ENCODE peak calls at places on chromosomes 16 and 17, in six cellular contexts. One of them, this sample, is unnamed.

GRCh38 chr16:24748242-24748641 is 18.8 kb downstream of the TNRC6A start:
- DNase-seq in cardiac fibroblast: peak; percentile 88
- DNase-seq in uterus: peak; percentile 49
- DNase-seq in psoas muscle: no peak
- DNase-seq in osteoblast: peak; percentile 84
- DNase-seq in astrocyte of the cerebellum: peak; percentile 92
- DNase-seq in this sample: no peak

GRCh38 chr17:72502111-72502939 is 381.5 kb downstream of the SOX9 start:
- DNase-seq in astrocyte of the cerebellum: no peak
- DNase-seq in psoas muscle: no peak
- DNase-seq in uterus: no peak
- DNase-seq in cardiac fibroblast: peak; percentile 57
- DNase-seq in osteoblast: no peak
- DNase-seq in this sample: no peak

GRCh38 chr16:25171390-25171789 is 45.4 kb upstream of the AQP8 start:
- DNase-seq in astrocyte of the cerebellum: no peak
- DNase-seq in uterus: no peak
- DNase-seq in psoas muscle: no peak
- DNase-seq in osteoblast: no peak
- DNase-seq in cardiac fibroblast: no peak
- DNase-seq in this sample: no peak

GRCh38 chr17:1736348-1737281 is 6.1 kb upstream of the SERPINF2 start:
- DNase-seq in osteoblast: peak; percentile 97
- DNase-seq in cardiac fibroblast: peak; percentile 91
- DNase-seq in uterus: peak; percentile 87
- DNase-seq in astrocyte of the cerebellum: no peak
- DNase-seq in psoas muscle: peak; percentile 84
- DNase-seq in this sample: no peak

GRCh38 chr17:10429416-10430045 is 7.8 kb upstream of the MYH8 start:
- DNase-seq in cardiac fibroblast: peak; percentile 6
- DNase-seq in uterus: no peak
- DNase-seq in astrocyte of the cerebellum: no peak
- DNase-seq in psoas muscle: no peak
- DNase-seq in osteoblast: no peak
- DNase-seq in this sample: no peak

GRCh38 chr17:65085397-65085796 is 28.9 kb upstream of the GNA13 start:
- DNase-seq in astrocyte of the cerebellum: no peak
- DNase-seq in psoas muscle: no peak
- DNase-seq in cardiac fibroblast: peak; percentile 35
- DNase-seq in uterus: no peak
- DNase-seq in osteoblast: peak; percentile 31
- DNase-seq in this sample: no peak

GRCh38 chr17:64315032-64315490 is 52.0 kb upstream of the TEX2 start:
- DNase-seq in uterus: peak; percentile 93
- DNase-seq in astrocyte of the cerebellum: no peak
- DNase-seq in cardiac fibroblast: peak; percentile 99
- DNase-seq in psoas muscle: peak; percentile 95
- DNase-seq in osteoblast: no peak
- DNase-seq in this sample: peak; percentile 76

GRCh38 chr16:54430491-54431030 is 144.0 kb upstream of the IRX3 start:
- DNase-seq in astrocyte of the cerebellum: peak; percentile 53
- DNase-seq in uterus: no peak
- DNase-seq in osteoblast: no peak
- DNase-seq in psoas muscle: no peak
- DNase-seq in cardiac fibroblast: peak; percentile 59
- DNase-seq in this sample: no peak

GRCh38 chr16:47928008-47928407 is 227.8 kb downstream of the ABCC12 start:
- DNase-seq in astrocyte of the cerebellum: no peak
- DNase-seq in uterus: no peak
- DNase-seq in osteoblast: no peak
- DNase-seq in cardiac fibroblast: no peak
- DNase-seq in psoas muscle: no peak
- DNase-seq in this sample: no peak

GRCh38 chr16:4052801-4053662 is 63.2 kb downstream of the ADCY9 start:
- DNase-seq in cardiac fibroblast: peak; percentile 61
- DNase-seq in astrocyte of the cerebellum: no peak
- DNase-seq in psoas muscle: peak; percentile 92
- DNase-seq in uterus: no peak
- DNase-seq in osteoblast: peak; percentile 76
- DNase-seq in this sample: peak; percentile 76

GRCh38 chr16:724188-725040 is 1.8 kb downstream of the CCDC78 start:
- DNase-seq in osteoblast: no peak
- DNase-seq in psoas muscle: no peak
- DNase-seq in cardiac fibroblast: no peak
- DNase-seq in astrocyte of the cerebellum: no peak
- DNase-seq in uterus: no peak
- DNase-seq in this sample: no peak

GRCh38 chr16:20075243-20075642 is 1.6 kb upstream of the GPR139 start:
- DNase-seq in astrocyte of the cerebellum: no peak
- DNase-seq in uterus: no peak
- DNase-seq in psoas muscle: no peak
- DNase-seq in osteoblast: no peak
- DNase-seq in cardiac fibroblast: no peak
- DNase-seq in this sample: no peak

GRCh38 chr16:81637336-81638235 is 141.5 kb upstream of the PLCG2 start:
- DNase-seq in uterus: no peak
- DNase-seq in astrocyte of the cerebellum: no peak
- DNase-seq in psoas muscle: no peak
- DNase-seq in osteoblast: no peak
- DNase-seq in cardiac fibroblast: no peak
- DNase-seq in this sample: no peak

GRCh38 chr17:57669671-57670529 is 75.2 kb downstream of the CCDC182 start:
- DNase-seq in osteoblast: no peak
- DNase-seq in uterus: no peak
- DNase-seq in astrocyte of the cerebellum: no peak
- DNase-seq in cardiac fibroblast: no peak
- DNase-seq in psoas muscle: no peak
- DNase-seq in this sample: no peak

GRCh38 chr17:63999680-64000531 is 1.8 kb downstream of the PRR29 start:
- DNase-seq in osteoblast: peak; percentile 74
- DNase-seq in uterus: no peak
- DNase-seq in psoas muscle: no peak
- DNase-seq in astrocyte of the cerebellum: no peak
- DNase-seq in cardiac fibroblast: no peak
- DNase-seq in this sample: no peak

GRCh38 chr17:39834017-39834416 is 30.1 kb downstream of the IKZF3 start:
- DNase-seq in psoas muscle: no peak
- DNase-seq in osteoblast: no peak
- DNase-seq in uterus: no peak
- DNase-seq in cardiac fibroblast: no peak
- DNase-seq in astrocyte of the cerebellum: no peak
- DNase-seq in this sample: no peak

GRCh38 chr16:83652898-83653297 is 154.9 kb upstream of the HSBP1 start:
- DNase-seq in psoas muscle: no peak
- DNase-seq in osteoblast: no peak
- DNase-seq in uterus: no peak
- DNase-seq in astrocyte of the cerebellum: no peak
- DNase-seq in cardiac fibroblast: peak; percentile 15
- DNase-seq in this sample: no peak

GRCh38 chr17:42617956-42618431 is 8.5 kb downstream of the TUBG1 start:
- DNase-seq in psoas muscle: no peak
- DNase-seq in cardiac fibroblast: no peak
- DNase-seq in uterus: no peak
- DNase-seq in osteoblast: no peak
- DNase-seq in astrocyte of the cerebellum: no peak
- DNase-seq in this sample: no peak

GRCh38 chr17:17182601-17183136 is 23.5 kb downstream of the PLD6 start:
- DNase-seq in uterus: no peak
- DNase-seq in psoas muscle: no peak
- DNase-seq in astrocyte of the cerebellum: no peak
- DNase-seq in cardiac fibroblast: no peak
- DNase-seq in osteoblast: peak; percentile 37
- DNase-seq in this sample: no peak

GRCh38 chr16:15765880-15766279 is 90.9 kb downstream of the MYH11 start:
- DNase-seq in osteoblast: no peak
- DNase-seq in uterus: no peak
- DNase-seq in cardiac fibroblast: peak; percentile 42
- DNase-seq in astrocyte of the cerebellum: no peak
- DNase-seq in psoas muscle: no peak
- DNase-seq in this sample: no peak

GRCh38 chr16:78925071-78925714 is 675.3 kb downstream of the MAF start:
- DNase-seq in uterus: no peak
- DNase-seq in psoas muscle: peak; percentile 70
- DNase-seq in astrocyte of the cerebellum: no peak
- DNase-seq in osteoblast: no peak
- DNase-seq in cardiac fibroblast: no peak
- DNase-seq in this sample: peak; percentile 58

GRCh38 chr17:74842599-74843351 is 16.9 kb downstream of the GRIN2C start:
- DNase-seq in osteoblast: peak; percentile 100
- DNase-seq in astrocyte of the cerebellum: no peak
- DNase-seq in psoas muscle: peak; percentile 78
- DNase-seq in uterus: peak; percentile 66
- DNase-seq in cardiac fibroblast: peak; percentile 75
- DNase-seq in this sample: peak; percentile 71

GRCh38 chr17:58329808-58330543 is 1.4 kb upstream of the TSPOAP1 start:
- DNase-seq in cardiac fibroblast: no peak
- DNase-seq in psoas muscle: no peak
- DNase-seq in uterus: no peak
- DNase-seq in astrocyte of the cerebellum: no peak
- DNase-seq in osteoblast: no peak
- DNase-seq in this sample: no peak

GRCh38 chr16:64428463-64428862 is 693.4 kb downstream of the CDH11 start:
- DNase-seq in cardiac fibroblast: peak; percentile 67
- DNase-seq in uterus: no peak
- DNase-seq in osteoblast: peak; percentile 44
- DNase-seq in psoas muscle: no peak
- DNase-seq in astrocyte of the cerebellum: no peak
- DNase-seq in this sample: no peak

GRCh38 chr16:53055603-53056527 is 1.1 kb downstream of the CHD9 start:
- DNase-seq in cardiac fibroblast: peak; percentile 92
- DNase-seq in psoas muscle: no peak
- DNase-seq in astrocyte of the cerebellum: peak; percentile 43
- DNase-seq in uterus: peak; percentile 43
- DNase-seq in osteoblast: peak; percentile 73
- DNase-seq in this sample: no peak

GRCh38 chr16:65543781-65544740 is 422.2 kb upstream of the CDH11 start:
- DNase-seq in uterus: no peak
- DNase-seq in astrocyte of the cerebellum: no peak
- DNase-seq in cardiac fibroblast: no peak
- DNase-seq in psoas muscle: no peak
- DNase-seq in osteoblast: peak; percentile 32
- DNase-seq in this sample: no peak

GRCh38 chr17:10073026-10073425 is 125.4 kb downstream of the GAS7 start:
- DNase-seq in uterus: peak; percentile 6
- DNase-seq in psoas muscle: no peak
- DNase-seq in astrocyte of the cerebellum: no peak
- DNase-seq in osteoblast: no peak
- DNase-seq in cardiac fibroblast: no peak
- DNase-seq in this sample: no peak

DNA sequence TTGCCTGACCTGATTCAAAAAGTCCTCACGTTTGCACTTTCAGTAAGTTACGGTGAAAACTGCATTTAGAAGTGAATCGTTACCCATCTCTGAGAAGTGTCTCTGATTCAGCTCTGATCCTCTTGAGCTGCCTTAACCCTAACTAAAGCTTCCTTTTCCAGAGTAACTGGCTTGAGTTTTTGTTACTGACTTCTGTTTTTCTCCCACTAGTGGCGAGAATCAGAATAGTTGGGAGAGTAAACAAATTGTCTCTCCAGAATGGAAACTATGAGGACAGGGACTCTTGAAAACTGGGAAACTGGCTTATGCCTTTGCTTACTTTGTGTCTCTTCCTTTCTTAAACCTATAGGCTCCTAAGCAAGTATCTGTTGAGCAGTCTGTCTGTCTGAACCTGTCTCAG is 31.3 kb upstream of the KPNB1 start:
- DNase-seq in astrocyte of the cerebellum: peak; percentile 9
- DNase-seq in osteoblast: no peak
- DNase-seq in uterus: no peak
- DNase-seq in cardiac fibroblast: peak; percentile 18
- DNase-seq in psoas muscle: no peak
- DNase-seq in this sample: no peak
- TF ChIP-seq CTCF in astrocyte of the cerebellum: peak; percentile 50
- TF ChIP-seq CTCF in osteoblast: peak; percentile 36
- TF ChIP-seq CTCF in uterus: no peak
- TF ChIP-seq CTCF in cardiac fibroblast: peak; percentile 23
- TF ChIP-seq CTCF in psoas muscle: no peak
- TF ChIP-seq CTCF in this sample: no peak

DNA sequence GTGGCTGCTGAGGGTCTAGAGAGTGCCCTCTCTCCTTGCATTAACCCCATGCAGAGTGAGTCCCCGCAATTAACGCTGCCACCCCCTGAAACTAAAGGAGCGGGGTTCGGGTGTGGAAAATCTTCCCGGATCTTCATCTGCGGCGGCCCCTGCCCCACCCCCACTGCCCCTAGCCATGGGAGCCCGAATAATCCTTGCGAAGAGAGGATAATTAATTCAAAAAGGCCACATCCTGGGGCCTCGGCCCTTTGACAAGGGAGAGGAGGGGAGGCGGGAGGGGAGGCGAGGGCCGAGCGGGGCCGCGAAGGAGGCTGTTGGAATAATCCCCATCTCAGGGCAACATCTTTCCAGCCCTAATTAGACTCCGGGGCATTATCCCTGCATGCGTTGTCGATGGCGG is 387.4 kb upstream of the TNRC6C start:
- DNase-seq in astrocyte of the cerebellum: no peak
- DNase-seq in cardiac fibroblast: no peak
- DNase-seq in uterus: no peak
- DNase-seq in psoas muscle: no peak
- DNase-seq in osteoblast: no peak
- DNase-seq in this sample: no peak
- H3K4me3 ChIP-seq in astrocyte of the cerebellum: no peak overlapping the region
- H3K4me3 ChIP-seq in cardiac fibroblast: no peak overlapping the region
- H3K4me3 ChIP-seq in uterus: no peak overlapping the region
- H3K4me3 ChIP-seq in psoas muscle: peak overlapping the region; percentile 19
- H3K4me3 ChIP-seq in osteoblast: no peak overlapping the region
- H3K4me3 ChIP-seq in this sample: no peak overlapping the region

GRCh38 chr17:78986048-78986648 is 6.4 kb upstream of the LGALS3BP start:
- DNase-seq in psoas muscle: peak; percentile 57
- DNase-seq in uterus: no peak
- DNase-seq in osteoblast: peak; percentile 80
- DNase-seq in astrocyte of the cerebellum: peak; percentile 81
- DNase-seq in cardiac fibroblast: peak; percentile 82
- DNase-seq in this sample: no peak
- TF ChIP-seq CTCF in psoas muscle: peak; percentile 36
- TF ChIP-seq CTCF in uterus: no peak
- TF ChIP-seq CTCF in osteoblast: peak; percentile 30
- TF ChIP-seq CTCF in astrocyte of the cerebellum: peak; percentile 45
- TF ChIP-seq CTCF in cardiac fibroblast: peak; percentile 40
- TF ChIP-seq CTCF in this sample: no peak

DNA sequence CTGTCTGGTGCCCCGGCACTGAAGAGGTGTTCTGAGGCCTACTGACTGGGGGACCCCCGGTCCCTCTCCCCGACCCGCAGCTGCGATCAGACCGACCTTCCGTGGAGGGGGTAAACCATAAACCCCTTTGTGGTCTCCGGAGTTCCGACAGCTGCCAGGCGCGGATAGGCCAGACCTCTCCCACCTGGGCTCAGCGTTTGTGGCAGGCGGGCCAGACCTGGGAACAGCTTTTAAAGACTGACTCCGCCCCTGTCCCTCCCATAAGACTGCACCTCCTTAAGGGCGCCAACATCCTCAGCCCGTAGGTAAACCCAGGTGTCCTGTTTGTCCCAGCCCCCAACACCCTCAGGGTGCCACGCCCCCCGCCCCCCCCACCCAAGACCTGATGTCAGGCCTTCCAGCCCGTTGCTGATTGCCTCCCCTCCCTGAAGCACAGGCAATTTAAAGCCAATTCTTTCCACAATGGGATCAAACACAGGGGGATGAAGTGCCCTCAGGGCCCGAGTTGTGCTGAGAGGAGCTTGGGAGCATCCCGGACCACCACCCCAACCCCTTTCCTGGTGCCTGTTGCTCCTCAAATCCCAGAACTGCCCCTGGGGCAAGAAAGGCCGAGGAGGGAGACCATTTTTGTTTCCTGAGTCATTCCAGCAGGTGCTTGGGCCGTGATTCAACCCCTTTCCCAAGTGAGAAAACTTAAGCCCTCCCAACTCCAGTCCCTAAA is at the start of gene SOX15:
- DNase-seq in osteoblast: peak; percentile 96
- DNase-seq in psoas muscle: peak; percentile 47
- DNase-seq in astrocyte of the cerebellum: no peak
- DNase-seq in cardiac fibroblast: no peak
- DNase-seq in uterus: no peak
- DNase-seq in this sample: no peak
- H3K4me3 ChIP-seq in osteoblast: peak within 1 kb of the TSS; percentile 15
- H3K4me3 ChIP-seq in psoas muscle: peak within 1 kb of the TSS; percentile 58
- H3K4me3 ChIP-seq in astrocyte of the cerebellum: peak within 1 kb of the TSS; percentile 21
- H3K4me3 ChIP-seq in cardiac fibroblast: no peak within 1 kb of the TSS
- H3K4me3 ChIP-seq in uterus: peak within 1 kb of the TSS; percentile 57
- H3K4me3 ChIP-seq in this sample: peak within 1 kb of the TSS; percentile 6

This sample was measured in mucosa of descending colon.